ENCODE peak calls at places on chromosomes 5 and 9, in seven cellular contexts. V is psoas muscle, P is upper lobe of left lung, D is HepG2, B is omental fat pad, S is OCI-LY7, C is stomach. W is an unnamed sample.
A peak's percentile ranks its signal among the peaks of the same experiment; 100 is the strongest.

GRCh38 chr9:32968101-32969011 is 33.1 kb downstream of the APTX start:
- DNase-seq in V (peak; percentile 60), P (peak; percentile 31), D (peak; percentile 29), B (peak; percentile 38), S (peak; percentile 64), C (peak; percentile 53), W (peak; percentile 57)

GRCh38 chr5:164832545-164832944 is 1327.1 kb downstream of the MAT2B start:
- DNase-seq in V (no peak), P (no peak), D (no peak), B (no peak), S (no peak), C (no peak), W (no peak)

GRCh38 chr5:50325237-50325832 is 115.8 kb downstream of the EMB start:
- DNase-seq in V (no peak), P (no peak), D (no peak), B (no peak), S (peak; percentile 68), C (no peak), W (peak; percentile 35)

GRCh38 chr9:32926901-32927300 is 74.5 kb downstream of the APTX start:
- DNase-seq in V (no peak), P (no peak), D (no peak), B (no peak), S (no peak), C (no peak), W (no peak)

GRCh38 chr5:43227655-43228054 is 35.6 kb downstream of the NIM1K start:
- DNase-seq in V (no peak), P (no peak), D (peak; percentile 46), B (no peak), S (peak; percentile 20), C (no peak), W (peak; percentile 46)

GRCh38 chr9:108333406-108334031 is 522.3 kb downstream of the ACTL7B start:
- DNase-seq in V (no peak), P (no peak), D (peak; percentile 23), B (no peak), S (no peak), C (no peak), W (no peak)

GRCh38 chr5:64654184-64654938 is 35.9 kb upstream of the SHISAL2B start:
- DNase-seq in V (no peak), P (no peak), D (peak; percentile 43), B (no peak), S (no peak), C (no peak), W (no peak)

GRCh38 chr5:132497488-132497997 is 7.0 kb upstream of the IRF1 start:
- DNase-seq in V (peak; percentile 84), P (peak; percentile 62), D (no peak), B (no peak), S (peak; percentile 25), C (peak; percentile 63), W (no peak)

GRCh38 chr5:80255425-80255751 is 460 bp downstream of the SERINC5 start:
- DNase-seq in V (peak; percentile 79), P (peak; percentile 76), D (no peak), B (no peak), S (peak; percentile 45), C (peak; percentile 73), W (peak; percentile 73)

GRCh38 chr9:114448706-114449105 is 56.6 kb downstream of the WHRN start:
- DNase-seq in V (no peak), P (no peak), D (no peak), B (no peak), S (no peak), C (no peak), W (no peak)

GRCh38 chr5:26439121-26439520 is 599.3 kb downstream of the CDH9 start:
- DNase-seq in V (no peak), P (no peak), D (no peak), B (no peak), S (no peak), C (no peak), W (no peak)

GRCh38 chr9:117359910-117360309 is 54.9 kb downstream of the ASTN2 start:
- DNase-seq in V (no peak), P (no peak), D (no peak), B (no peak), S (no peak), C (no peak), W (no peak)

GRCh38 chr9:128125575-128126354 is 1.8 kb downstream of the PTGES2 start:
- DNase-seq in V (peak; percentile 48), P (no peak), D (no peak), B (no peak), S (peak; percentile 24), C (no peak), W (no peak)

GRCh38 chr5:14812166-14812565 is 59.4 kb downstream of the ANKH start:
- DNase-seq in V (no peak), P (no peak), D (no peak), B (no peak), S (peak; percentile 16), C (no peak), W (no peak)

GRCh38 chr5:133742370-133743036 is 130.2 kb upstream of the FSTL4 start:
- DNase-seq in V (no peak), P (no peak), D (no peak), B (no peak), S (peak; percentile 74), C (no peak), W (no peak)

GRCh38 chr9:9921771-9922170 is 691.0 kb downstream of the PTPRD start:
- DNase-seq in V (no peak), P (no peak), D (no peak), B (no peak), S (no peak), C (no peak), W (no peak)

GRCh38 chr5:132260714-132261615 is 3.5 kb downstream of the PDLIM4 start:
- DNase-seq in V (no peak), P (peak; percentile 60), D (no peak), B (peak; percentile 78), S (no peak), C (peak; percentile 59), W (peak; percentile 56)

GRCh38 chr5:1285883-1286291 is 9.0 kb downstream of the TERT start:
- DNase-seq in V (no peak), P (no peak), D (no peak), B (no peak), S (no peak), C (no peak), W (no peak)

GRCh38 chr5:174491265-174491664 is 233.1 kb upstream of the MSX2 start:
- DNase-seq in V (no peak), P (no peak), D (no peak), B (no peak), S (no peak), C (no peak), W (no peak)

GRCh38 chr5:130520211-130520610 is 615.9 kb downstream of the CHSY3 start:
- DNase-seq in V (no peak), P (no peak), D (no peak), B (no peak), S (no peak), C (no peak), W (no peak)

GRCh38 chr5:172380992-172381643 is 73.2 kb downstream of the SH3PXD2B start:
- DNase-seq in V (peak; percentile 80), P (peak; percentile 41), D (no peak), B (no peak), S (no peak), C (peak; percentile 52), W (no peak)

GRCh38 chr9:86353591-86354047 is 591 bp downstream of the TUT7 start:
- DNase-seq in V (no peak), P (peak; percentile 55), D (peak; percentile 10), B (no peak), S (peak; percentile 49), C (peak; percentile 60), W (no peak)

GRCh38 chr9:16509946-16510504 is 360.4 kb downstream of the BNC2 start:
- DNase-seq in V (no peak), P (no peak), D (no peak), B (no peak), S (no peak), C (no peak), W (no peak)

GRCh38 chr9:79013715-79014610 is 557.8 kb upstream of the TLE4 start:
- DNase-seq in V (no peak), P (no peak), D (no peak), B (no peak), S (no peak), C (no peak), W (peak; percentile 35)

GRCh38 chr5:173303878-173304590 is 24.2 kb downstream of the STC2 start:
- DNase-seq in V (no peak), P (no peak), D (peak; percentile 83), B (no peak), S (no peak), C (no peak), W (no peak)

GRCh38 chr9:126309427-126310179 is 17.0 kb upstream of the MVB12B start:
- DNase-seq in V (no peak), P (no peak), D (no peak), B (no peak), S (no peak), C (no peak), W (no peak)

GRCh38 chr9:96071245-96072124 is 196.0 kb downstream of the ERCC6L2 start:
- DNase-seq in V (no peak), P (no peak), D (peak; percentile 16), B (no peak), S (peak; percentile 16), C (no peak), W (peak; percentile 44)
- TF ChIP-seq CTCF in V (peak; percentile 24), P (peak; percentile 43), D (peak; percentile 25), B (no peak), S (peak; percentile 58), C (peak; percentile 54), W (peak; percentile 52)

GRCh38 chr5:77016962-77017361 is 13.2 kb upstream of the AGGF1 start:
- DNase-seq in V (no peak), P (no peak), D (no peak), B (no peak), S (no peak), C (no peak), W (no peak)

GRCh38 chr5:77011498-77011897 is 18.7 kb upstream of the AGGF1 start:
- DNase-seq in V (no peak), P (no peak), D (no peak), B (no peak), S (no peak), C (no peak), W (no peak)

GRCh38 chr5:77012601-77013000 is 17.6 kb upstream of the AGGF1 start:
- DNase-seq in V (no peak), P (no peak), D (no peak), B (no peak), S (no peak), C (no peak), W (no peak)

GRCh38 chr5:77017668-77018067 is 12.5 kb upstream of the AGGF1 start:
- DNase-seq in V (no peak), P (no peak), D (no peak), B (no peak), S (no peak), C (no peak), W (no peak)

GRCh38 chr5:77015938-77016569 is 14.2 kb upstream of the AGGF1 start:
- DNase-seq in V (no peak), P (no peak), D (peak; percentile 12), B (no peak), S (peak; percentile 77), C (no peak), W (peak; percentile 71)
- TF ChIP-seq CTCF in V (no peak), P (peak; percentile 40), D (peak; percentile 45), B (no peak), S (peak; percentile 81), C (no peak), W (peak; percentile 51)

GRCh38 chr9:95626885-95627558 is 110.3 kb upstream of the PTCH1 start:
- DNase-seq in V (peak; percentile 81), P (peak; percentile 52), D (no peak), B (no peak), S (no peak), C (no peak), W (peak; percentile 75)
- TF ChIP-seq CTCF in V (no peak), P (no peak), D (no peak), B (no peak), S (no peak), C (no peak), W (no peak)

GRCh38 chr9:37784640-37785483 is at the start of gene EXOSC3:
- DNase-seq in V (peak; percentile 95), P (peak; percentile 92), D (peak; percentile 92), B (peak; percentile 67), S (peak; percentile 94), C (peak; percentile 89), W (peak; percentile 94)
- TF ChIP-seq CTCF in V (peak; percentile 20), P (peak; percentile 12), D (peak; percentile 59), B (no peak), S (no peak), C (no peak), W (no peak)